ENCODE peak calls at places on chromosomes 1 and 21, in five cellular contexts. X, R, I, V and Q are unnamed samples.

GRCh38 chr1:82377201-82377884 is 576.6 kb downstream of the ADGRL2 start:
- DNase-seq in R (no peak), I (no peak), X (no peak), V (no peak), Q (no peak)

GRCh38 chr1:43975249-43975961 is 645 bp downstream of the ATP6V0B start:
- DNase-seq in X (no peak), V (peak; percentile 93), I (peak; percentile 74), R (peak; percentile 65), Q (peak; percentile 91)

GRCh38 chr1:89697397-89697796 is 64.5 kb downstream of the LRRC8C start:
- DNase-seq in X (no peak), R (no peak), I (no peak), V (no peak), Q (no peak)

GRCh38 chr1:84375965-84376910 is 22.0 kb upstream of the DNASE2B start:
- DNase-seq in R (no peak), I (no peak), V (no peak), X (no peak), Q (no peak)

GRCh38 chr21:45954271-45954670 is 27.3 kb upstream of the COL6A1 start:
- DNase-seq in I (no peak), R (no peak), X (no peak), V (no peak), Q (no peak)

GRCh38 chr1:222546548-222547259 is 1.2 kb downstream of the HHIPL2 start:
- DNase-seq in X (no peak), V (no peak), I (no peak), R (no peak), Q (no peak)

GRCh38 chr1:75908717-75909152 is 23.5 kb downstream of the ASB17 start:
- DNase-seq in V (no peak), R (no peak), I (no peak), X (no peak), Q (no peak)

GRCh38 chr1:155277896-155278688 is 829 bp downstream of the HCN3 start:
- DNase-seq in X (peak; percentile 67), R (peak; percentile 90), I (peak; percentile 52), V (peak; percentile 88), Q (peak; percentile 72)

GRCh38 chr1:203926025-203926540 is 64.7 kb downstream of the SNRPE start:
- DNase-seq in R (no peak), V (no peak), I (no peak), X (no peak), Q (no peak)

GRCh38 chr21:37008705-37009104 is 2.2 kb downstream of the RIPPLY3 start:
- DNase-seq in X (peak; percentile 9), I (no peak), R (no peak), V (no peak), Q (no peak)

GRCh38 chr1:231557411-231557810 is 28.9 kb downstream of the TSNAX start:
- DNase-seq in V (no peak), I (no peak), R (no peak), X (no peak), Q (no peak)

GRCh38 chr21:38843806-38844479 is 38.2 kb downstream of the ETS2 start:
- DNase-seq in R (no peak), X (no peak), I (no peak), V (no peak), Q (no peak)

GRCh38 chr1:164092603-164093353 is 466.2 kb upstream of the PBX1 start:
- DNase-seq in V (no peak), X (no peak), I (no peak), R (no peak), Q (peak; percentile 36)

GRCh38 chr1:225664762-225665161 is 11.8 kb upstream of the ENAH start:
- DNase-seq in V (no peak), R (no peak), X (no peak), I (no peak), Q (no peak)

GRCh38 chr1:209727286-209727685 is 22.6 kb downstream of the HSD11B1 start:
- DNase-seq in I (no peak), R (no peak), X (no peak), V (no peak), Q (no peak)

GRCh38 chr1:179217943-179218507 is 11.5 kb downstream of the ABL2 start:
- DNase-seq in X (no peak), R (no peak), I (no peak), V (no peak), Q (no peak)

GRCh38 chr1:52032785-52033131 is 852 bp downstream of the KTI12 start:
- DNase-seq in X (no peak), R (no peak), V (peak; percentile 83), I (peak; percentile 44), Q (peak; percentile 55)

GRCh38 chr1:53584446-53585102 is 125.4 kb downstream of the DMRTB1 start:
- DNase-seq in R (no peak), V (no peak), I (no peak), X (no peak), Q (no peak)

GRCh38 chr1:211830055-211830329 is 571 bp downstream of the LPGAT1 start:
- DNase-seq in V (peak; percentile 70), X (no peak), I (no peak), R (no peak), Q (no peak)

GRCh38 chr1:243253211-243253926 is 1.7 kb downstream of the CEP170 start:
- DNase-seq in X (no peak), V (no peak), R (no peak), I (no peak), Q (no peak)

GRCh38 chr1:71086331-71086730 is 5.5 kb upstream of the ZRANB2 start:
- DNase-seq in I (no peak), V (no peak), R (no peak), X (no peak), Q (no peak)

DNA sequence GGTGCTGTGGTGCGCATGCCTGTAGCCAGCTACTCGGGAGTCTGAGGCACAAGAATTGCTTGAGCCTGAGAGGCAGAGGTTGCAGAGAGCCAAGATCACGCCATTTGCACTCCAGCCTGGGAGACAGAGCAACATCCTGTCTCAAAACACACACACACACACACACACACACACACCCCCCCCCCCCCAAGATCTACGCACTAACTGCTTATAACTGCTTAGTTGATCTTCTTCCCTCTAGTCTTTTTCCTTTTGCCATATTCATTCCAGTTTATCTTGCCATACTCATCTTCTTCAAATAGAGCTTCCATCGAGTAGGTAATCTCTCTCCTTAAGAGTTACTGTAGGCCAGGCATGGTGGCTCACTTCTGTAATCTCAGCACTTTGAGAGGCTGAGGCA is 20.9 kb downstream of the EPB41 start:
- DNase-seq in X (no peak), V (no peak), R (no peak), I (no peak), Q (no peak)
- H3K4me1 ChIP-seq in X (peaks cover 77% of the 10 kb centered on the region), V (no peaks in the 10 kb centered on the region), R (peaks cover 52% of the 10 kb centered on the region), I (no peaks in the 10 kb centered on the region), Q (no peaks in the 10 kb centered on the region)

GRCh38 chr1:96557336-96557735 is 164.2 kb upstream of the PTBP2 start:
- DNase-seq in V (no peak), R (no peak), X (no peak), I (no peak), Q (no peak)
- H3K27ac ChIP-seq in V (no peak overlapping the region), R (no peak overlapping the region), X (no peak overlapping the region), I (no peak overlapping the region), Q (no peak overlapping the region)

DNA sequence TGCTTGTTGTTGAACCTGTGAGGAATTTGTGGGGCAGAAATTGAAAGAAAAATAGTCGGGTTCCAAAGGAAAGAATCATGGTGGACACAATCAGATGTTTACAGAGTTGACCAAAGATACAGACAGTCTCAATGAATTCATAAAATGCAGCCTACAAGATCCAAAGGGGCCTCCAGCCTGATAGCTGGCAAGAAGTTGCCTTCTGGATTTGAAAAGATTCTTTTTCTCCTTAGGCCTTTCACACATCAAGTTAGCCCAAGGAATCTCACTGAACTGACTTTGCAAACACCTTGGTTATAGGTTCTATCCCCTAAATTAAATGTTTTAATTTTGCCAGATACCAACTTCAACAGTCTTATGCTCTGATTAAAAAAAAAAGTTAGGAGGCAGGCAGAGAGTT is 21.5 kb downstream of the SLAMF1 start:
- DNase-seq in R (no peak), I (no peak), X (no peak), V (no peak), Q (no peak)
- H3K4me3 ChIP-seq in R (no peak overlapping the region), I (no peak overlapping the region), X (no peak overlapping the region), V (no peak overlapping the region), Q (no peak overlapping the region)

GRCh38 chr1:228511014-228511413 is 23.8 kb downstream of the RNF187 start:
- DNase-seq in V (no peak), X (no peak), R (no peak), I (no peak), Q (no peak)
- H3K4me1 ChIP-seq in V (no peaks in the 10 kb centered on the region), X (peaks cover 11% of the 10 kb centered on the region), R (no peaks in the 10 kb centered on the region), I (no peaks in the 10 kb centered on the region), Q (no peaks in the 10 kb centered on the region)

GRCh38 chr1:19774180-19774785 is 25.4 kb downstream of the TMCO4 start:
- DNase-seq in V (no peak), X (no peak), R (no peak), I (no peak), Q (no peak)

GRCh38 chr1:19776287-19776686 is 23.4 kb downstream of the TMCO4 start:
- DNase-seq in X (no peak), I (no peak), V (no peak), R (no peak), Q (no peak)

GRCh38 chr1:19775831-19776230 is 23.9 kb downstream of the TMCO4 start:
- DNase-seq in V (no peak), X (no peak), R (no peak), I (no peak), Q (no peak)

GRCh38 chr1:19775317-19775716 is 24.4 kb downstream of the TMCO4 start:
- DNase-seq in R (no peak), V (no peak), I (no peak), X (no peak), Q (no peak)

DNA sequence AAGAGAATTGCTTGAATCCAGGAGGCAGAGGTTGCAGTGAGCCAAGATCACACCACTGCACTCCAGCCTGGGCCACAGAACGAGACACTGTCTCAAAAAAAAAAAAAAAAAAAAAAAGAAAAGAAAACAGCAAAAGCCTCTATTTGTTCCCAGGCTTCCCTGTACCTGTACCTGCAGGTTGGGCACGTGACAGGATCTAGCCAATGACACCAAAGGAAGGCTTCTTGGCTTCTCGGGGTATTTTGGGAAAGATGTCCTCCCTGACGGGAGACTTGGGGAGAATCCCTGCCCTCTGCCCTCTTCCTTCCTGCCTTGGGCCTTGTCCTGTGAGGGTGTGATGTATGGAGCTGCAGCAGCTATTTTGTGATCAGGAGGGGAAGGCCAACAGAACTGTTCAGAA is 22.8 kb downstream of the TMCO4 start:
- DNase-seq in X (no peak), I (no peak), V (no peak), R (no peak), Q (no peak)
- H3K27ac ChIP-seq in X (no peak overlapping the region), I (no peak overlapping the region), V (no peak overlapping the region), R (no peak overlapping the region), Q (no peak overlapping the region)

GRCh38 chr1:206804156-206804737 is 32.0 kb upstream of the IL10 start:
- DNase-seq in X (no peak), V (no peak), R (no peak), I (no peak), Q (no peak)
- H3K4me3 ChIP-seq in X (no peak overlapping the region), V (no peak overlapping the region), R (no peak overlapping the region), I (no peak overlapping the region), Q (no peak overlapping the region)

GRCh38 chr1:196400478-196401453 is 207.5 kb downstream of the KCNT2 start:
- DNase-seq in R (no peak), X (no peak), V (no peak), I (no peak), Q (no peak)
- H3K4me1 ChIP-seq in R (no peaks in the 10 kb centered on the region), X (no peaks in the 10 kb centered on the region), V (no peaks in the 10 kb centered on the region), I (no peaks in the 10 kb centered on the region), Q (no peaks in the 10 kb centered on the region)

GRCh38 chr1:8572106-8572505 is 245.3 kb downstream of the RERE start:
- DNase-seq in R (no peak), V (no peak), I (no peak), X (no peak), Q (no peak)
- H3K27ac ChIP-seq in R (no peak overlapping the region), V (no peak overlapping the region), I (peak overlapping the region; percentile 74), X (no peak overlapping the region), Q (peak overlapping the region; percentile 42)

GRCh38 chr21:22573834-22574233 is 1575.6 kb downstream of the NCAM2 start:
- DNase-seq in I (no peak), X (no peak), V (no peak), R (no peak), Q (no peak)

GRCh38 chr21:22575165-22575584 is 1577.0 kb downstream of the NCAM2 start:
- DNase-seq in R (no peak), V (no peak), X (no peak), I (no peak), Q (no peak)
- H3K4me3 ChIP-seq in R (no peak overlapping the region), V (no peak overlapping the region), X (no peak overlapping the region), I (no peak overlapping the region), Q (no peak overlapping the region)